ENCODE peak calls at places on chromosomes 12 and 14, in four cellular contexts. T, E, O and X are unnamed samples.
A peak's percentile ranks its signal among the peaks of the same experiment; 100 is the strongest.

GRCh38 chr12:76226397-76226796 is 121.8 kb downstream of the BBS10 start:
- DNase-seq in T (no peak), O (no peak), E (no peak), X (no peak)

GRCh38 chr12:72141381-72141780 is 130.8 kb upstream of the TRHDE start:
- DNase-seq in T (no peak), O (no peak), E (no peak), X (no peak)

GRCh38 chr12:49098035-49098451 is 3.4 kb upstream of the DHH start:
- DNase-seq in E (no peak), T (peak; percentile 42), O (no peak), X (peak; percentile 72)

GRCh38 chr14:23483216-23483854 is 13.8 kb downstream of the NGDN start:
- DNase-seq in T (no peak), O (no peak), E (no peak), X (peak; percentile 76)

GRCh38 chr12:83818888-83819287 is 1093.7 kb downstream of the SLC6A15 start:
- DNase-seq in T (peak; percentile 62), O (no peak), E (no peak), X (peak; percentile 50)

GRCh38 chr14:89184952-89185351 is 232.1 kb downstream of the FOXN3 start:
- DNase-seq in T (no peak), E (peak; percentile 59), O (no peak), X (no peak)

GRCh38 chr12:43884683-43885410 is 49.0 kb downstream of the TMEM117 start:
- DNase-seq in E (no peak), O (no peak), T (no peak), X (no peak)

GRCh38 chr14:69270795-69271708 is 11.1 kb downstream of the GALNT16 start:
- DNase-seq in O (no peak), E (no peak), T (no peak), X (no peak)

GRCh38 chr14:33682746-33683145 is 268.1 kb downstream of the EGLN3 start:
- DNase-seq in E (peak; percentile 10), O (no peak), T (peak; percentile 36), X (no peak)

GRCh38 chr12:90229771-90230170 is 521.1 kb upstream of the ATP2B1 start:
- DNase-seq in O (no peak), T (no peak), E (no peak), X (no peak)

GRCh38 chr12:111664510-111664909 is 21.2 kb downstream of the BRAP start:
- DNase-seq in E (no peak), T (no peak), O (no peak), X (no peak)

GRCh38 chr12:3117628-3118027 is 40.4 kb downstream of the TSPAN9 start:
- DNase-seq in E (no peak), O (no peak), T (no peak), X (no peak)

GRCh38 chr12:131008461-131009270 is 55.0 kb downstream of the ADGRD1 start:
- DNase-seq in O (no peak), E (no peak), T (no peak), X (no peak)

GRCh38 chr12:2289525-2289924 is 236.7 kb downstream of the CACNA1C start:
- DNase-seq in E (no peak), O (no peak), T (no peak), X (no peak)

GRCh38 chr14:75783602-75784313 is 122.7 kb downstream of the TTLL5 start:
- DNase-seq in T (no peak), E (no peak), O (no peak), X (no peak)

GRCh38 chr12:75959506-75959905 is 72.1 kb downstream of the PHLDA1 start:
- DNase-seq in E (no peak), T (no peak), O (no peak), X (no peak)

GRCh38 chr12:114361545-114361944 is 44.4 kb downstream of the TBX5 start:
- DNase-seq in O (no peak), E (no peak), T (no peak), X (no peak)
- H3K36me3 ChIP-seq in O (no peaks in the 10 kb centered on the region), E (no peaks in the 10 kb centered on the region), T (no peaks in the 10 kb centered on the region), X (no peaks in the 10 kb centered on the region)

GRCh38 chr14:99983251-99984012 is 81.8 kb upstream of the EVL start:
- DNase-seq in T (no peak), E (no peak), O (no peak), X (no peak)
- H3K36me3 ChIP-seq in T (no peaks in the 10 kb centered on the region), E (no peaks in the 10 kb centered on the region), O (no peaks in the 10 kb centered on the region), X (no peaks in the 10 kb centered on the region)

GRCh38 chr14:53042480-53042879 is 91.6 kb upstream of the FERMT2 start:
- DNase-seq in O (no peak), T (no peak), E (no peak), X (no peak)

GRCh38 chr14:53043107-53043704 is 92.4 kb upstream of the FERMT2 start:
- DNase-seq in O (no peak), E (no peak), T (no peak), X (no peak)

GRCh38 chr14:53038629-53039028 is 87.8 kb upstream of the FERMT2 start:
- DNase-seq in E (no peak), T (no peak), O (no peak), X (no peak)

GRCh38 chr14:53044486-53044885 is 93.6 kb upstream of the FERMT2 start:
- DNase-seq in O (no peak), T (no peak), E (no peak), X (no peak)

DNA sequence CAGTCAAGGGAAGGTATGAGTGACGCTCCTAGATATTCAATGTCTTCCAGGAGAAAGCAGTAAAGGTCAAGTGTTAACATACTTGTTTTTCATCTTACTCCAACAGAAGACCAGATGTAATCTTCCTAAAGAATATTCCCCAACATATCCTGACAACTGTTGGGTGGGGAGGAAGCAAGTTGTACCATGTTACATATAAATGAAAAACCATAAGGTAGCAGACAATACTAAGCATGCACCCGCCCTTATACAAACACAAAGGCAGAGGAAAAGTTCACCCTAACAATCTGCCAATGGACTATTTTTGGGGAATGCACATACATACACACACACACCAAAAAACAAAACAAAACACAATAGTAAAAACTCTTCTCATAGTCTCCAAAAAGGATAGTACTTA is 90.2 kb upstream of the FERMT2 start:
- DNase-seq in E (no peak), T (no peak), O (no peak), X (no peak)
- H3K36me3 ChIP-seq in E (no peaks in the 10 kb centered on the region), T (no peaks in the 10 kb centered on the region), O (peaks cover 58% of the 10 kb centered on the region), X (peaks cover 26% of the 10 kb centered on the region)

DNA sequence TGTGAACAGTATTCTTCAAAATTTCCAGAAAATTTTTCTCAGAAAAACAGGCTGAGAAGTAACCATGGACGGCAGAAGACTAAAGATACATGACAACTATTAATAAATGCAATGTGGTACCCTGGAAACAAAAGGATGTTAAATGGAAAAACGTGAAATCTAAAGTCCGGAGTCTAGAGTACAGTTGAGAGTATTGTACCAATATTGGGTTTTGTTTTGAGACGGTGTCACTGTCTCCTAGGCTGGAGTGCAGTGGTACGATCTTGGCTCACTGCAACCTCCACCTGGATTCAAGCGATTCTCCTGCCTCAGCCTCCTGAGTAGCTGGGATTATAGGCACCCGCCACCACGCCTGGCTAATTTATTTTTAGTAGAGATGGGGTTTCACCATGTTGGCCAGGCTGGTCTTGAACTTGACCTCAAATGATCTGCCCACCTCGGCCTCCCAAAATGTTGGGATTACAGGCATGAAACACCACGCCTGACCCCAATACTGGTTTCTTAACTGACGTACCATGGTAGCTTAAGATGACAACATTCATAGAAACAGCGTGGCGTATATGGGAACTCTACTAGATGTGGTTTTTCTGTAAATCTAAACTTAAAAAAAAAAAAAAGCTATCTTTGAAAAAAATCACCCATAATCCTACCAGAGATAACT is 16.8 kb upstream of the TDG start:
- DNase-seq in E (no peak), O (no peak), T (no peak), X (no peak)
- H3K36me3 ChIP-seq in E (no peaks in the 10 kb centered on the region), O (peaks cover 79% of the 10 kb centered on the region), T (peaks cover 93% of the 10 kb centered on the region), X (peaks cover 97% of the 10 kb centered on the region)

GRCh38 chr12:124336742-124337520 is 42.0 kb downstream of the RFLNA start:
- DNase-seq in O (no peak), E (no peak), T (no peak), X (no peak)

GRCh38 chr12:124340080-124340900 is 45.4 kb downstream of the RFLNA start:
- DNase-seq in E (no peak), O (no peak), T (no peak), X (no peak)

GRCh38 chr12:124337628-124338027 is 42.7 kb downstream of the RFLNA start:
- DNase-seq in T (no peak), O (no peak), E (no peak), X (no peak)

GRCh38 chr12:124338448-124338847 is 43.6 kb downstream of the RFLNA start:
- DNase-seq in T (no peak), O (no peak), E (no peak), X (no peak)

GRCh38 chr12:124338876-124339603 is 44.1 kb downstream of the RFLNA start:
- DNase-seq in O (no peak), T (no peak), E (no peak), X (no peak)
- H3K36me3 ChIP-seq in O (peaks cover 69% of the 10 kb centered on the region), T (peaks cover 84% of the 10 kb centered on the region), E (no peaks in the 10 kb centered on the region), X (peaks cover 78% of the 10 kb centered on the region)

DNA sequence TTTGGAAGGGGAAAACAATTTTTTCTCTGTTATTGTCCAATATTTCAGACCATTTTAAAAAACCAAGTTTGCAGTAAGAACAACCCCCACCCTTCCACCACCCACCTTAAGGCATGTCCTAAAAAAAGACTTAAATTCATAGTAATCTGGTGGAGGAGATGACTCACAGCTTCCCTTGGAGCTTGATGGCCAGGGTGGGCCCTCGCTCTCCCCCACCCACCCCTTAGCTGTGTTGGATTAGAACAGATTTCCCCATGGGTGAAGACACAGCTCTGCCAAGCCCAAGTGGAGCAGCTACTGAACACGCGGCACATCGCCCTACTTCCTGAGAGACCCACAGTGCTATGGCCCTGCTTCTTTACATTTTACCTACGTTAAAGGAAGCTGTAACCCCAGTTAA is 140.3 kb downstream of the GCH1 start:
- DNase-seq in E (no peak), T (no peak), O (no peak), X (no peak)
- H3K36me3 ChIP-seq in E (no peaks in the 10 kb centered on the region), T (no peaks in the 10 kb centered on the region), O (no peaks in the 10 kb centered on the region), X (no peaks in the 10 kb centered on the region)

GRCh38 chr14:95408731-95409471 is 89.2 kb upstream of the CLMN start:
- DNase-seq in O (no peak), T (no peak), E (no peak), X (no peak)

GRCh38 chr14:95406756-95407155 is 87.0 kb upstream of the CLMN start:
- DNase-seq in E (no peak), T (no peak), O (no peak), X (no peak)

GRCh38 chr14:95407342-95407741 is 87.6 kb upstream of the CLMN start:
- DNase-seq in O (no peak), E (no peak), T (no peak), X (no peak)

GRCh38 chr14:95410838-95411237 is 91.1 kb upstream of the CLMN start:
- DNase-seq in O (no peak), T (no peak), E (no peak), X (no peak)

DNA sequence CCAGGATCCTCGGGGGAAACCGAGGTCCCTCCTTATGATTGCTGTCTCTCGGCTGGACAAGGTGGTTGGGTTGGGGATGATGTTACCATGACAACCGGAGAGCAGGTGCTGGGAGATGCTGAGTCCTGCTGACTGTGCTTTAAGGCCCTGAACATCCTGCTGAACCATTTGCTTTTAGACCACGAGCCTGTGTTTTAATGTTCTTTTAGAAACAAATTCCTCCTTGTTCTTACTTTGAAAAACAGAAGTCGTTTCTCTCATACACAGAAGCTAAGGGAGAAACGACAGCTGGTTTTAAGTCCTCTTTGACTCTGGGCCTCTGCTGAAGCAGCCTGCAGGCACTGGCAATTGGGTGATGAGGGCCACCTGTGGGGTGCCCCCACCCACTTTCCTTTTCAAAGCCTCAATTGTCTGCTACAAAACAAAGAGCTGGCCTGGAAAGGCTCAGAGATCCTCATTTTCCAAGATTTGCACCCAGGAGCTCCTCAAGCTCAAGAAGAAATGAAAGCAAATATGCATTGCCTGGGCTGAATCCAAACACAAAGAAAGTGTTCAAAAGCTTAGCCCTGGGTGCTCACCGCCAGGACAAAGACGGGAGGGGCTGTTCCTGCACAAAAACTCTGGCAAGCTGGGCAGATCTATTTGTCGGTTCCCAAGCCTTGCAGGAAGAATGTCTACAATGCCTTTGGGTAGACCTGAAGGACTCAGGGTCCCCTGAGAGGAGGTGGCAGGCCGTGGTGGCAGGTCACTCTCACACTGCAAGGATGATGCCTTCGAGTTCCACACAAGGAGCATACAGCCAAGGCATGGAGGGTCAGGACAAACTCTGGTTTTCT is 90.0 kb upstream of the CLMN start:
- DNase-seq in O (no peak), T (no peak), E (no peak), X (no peak)
- H3K36me3 ChIP-seq in O (peaks cover 12% of the 10 kb centered on the region), T (no peaks in the 10 kb centered on the region), E (no peaks in the 10 kb centered on the region), X (no peaks in the 10 kb centered on the region)